ENCODE peak calls at places on chromosome 2, in five cellular contexts. R is adrenal gland, E is coronary artery, I is fibroblast of villous mesenchyme, J is HCT116. B is an unnamed sample.

GRCh38 chr2:890791-891190 is 59.9 kb upstream of the SNTG2 start:
- DNase-seq in R (peak; percentile 92), I (no peak), E (no peak), J (no peak), B (peak; percentile 81)

GRCh38 chr2:62231541-62231940 is 35.6 kb downstream of the B3GNT2 start:
- DNase-seq in E (no peak), J (no peak), R (no peak), I (no peak), B (no peak)

GRCh38 chr2:183027443-183027842 is 10.8 kb downstream of the NCKAP1 start:
- DNase-seq in R (no peak), I (no peak), J (no peak), E (no peak), B (no peak)

GRCh38 chr2:40197121-40197520 is 254.8 kb downstream of the SLC8A1 start:
- DNase-seq in I (no peak), J (no peak), E (no peak), R (no peak), B (no peak)

GRCh38 chr2:159267926-159268325 is 18.6 kb downstream of the WDSUB1 start:
- DNase-seq in E (no peak), I (peak; percentile 22), R (no peak), J (no peak), B (no peak)

GRCh38 chr2:44351676-44352075 is 9.6 kb downstream of the PREPL start:
- DNase-seq in E (no peak), R (no peak), I (peak; percentile 70), J (no peak), B (no peak)

GRCh38 chr2:222102746-222103349 is 195.9 kb downstream of the PAX3 start:
- DNase-seq in I (no peak), E (no peak), J (no peak), R (no peak), B (no peak)

GRCh38 chr2:102180687-102180999 is 6.2 kb upstream of the IL1RL2 start:
- DNase-seq in R (no peak), J (no peak), E (no peak), I (no peak), B (no peak)

GRCh38 chr2:239035361-239035814 is 187.5 kb downstream of the TWIST2 start:
- DNase-seq in I (peak; percentile 11), J (peak; percentile 4), R (peak; percentile 48), E (no peak), B (no peak)

GRCh38 chr2:60533114-60534033 is 20.1 kb downstream of the BCL11A start:
- DNase-seq in J (no peak), E (no peak), R (no peak), I (peak; percentile 82), B (peak; percentile 62)

GRCh38 chr2:233114421-233114861 is 54.3 kb downstream of the INPP5D start:
- DNase-seq in E (no peak), J (no peak), I (no peak), R (no peak), B (no peak)

GRCh38 chr2:43084699-43085091 is 141.7 kb downstream of the ZFP36L2 start:
- DNase-seq in E (no peak), R (no peak), J (no peak), I (peak; percentile 86), B (no peak)

GRCh38 chr2:28185881-28186280 is 206.8 kb upstream of the FOSL2 start:
- DNase-seq in R (no peak), J (no peak), I (peak; percentile 82), E (no peak), B (no peak)

GRCh38 chr2:111654829-111655228 is 229.2 kb downstream of the ANAPC1 start:
- DNase-seq in I (no peak), R (no peak), E (no peak), J (no peak), B (no peak)

GRCh38 chr2:1502891-1503304 is 89.6 kb downstream of the TPO start:
- DNase-seq in I (no peak), J (no peak), R (no peak), E (no peak), B (no peak)

GRCh38 chr2:9629222-9630000 is 1.4 kb downstream of the YWHAQ start:
- DNase-seq in E (no peak), J (no peak), I (peak; percentile 58), R (peak; percentile 59), B (no peak)

GRCh38 chr2:213551526-213551925 is 267.3 kb downstream of the SPAG16 start:
- DNase-seq in I (no peak), R (no peak), E (no peak), J (no peak), B (no peak)

GRCh38 chr2:213544940-213545339 is 260.7 kb downstream of the SPAG16 start:
- DNase-seq in E (no peak), R (no peak), J (no peak), I (no peak), B (no peak)

GRCh38 chr2:213545481-213545880 is 261.2 kb downstream of the SPAG16 start:
- DNase-seq in J (no peak), R (no peak), E (no peak), I (no peak), B (no peak)

GRCh38 chr2:213545964-213546363 is 261.7 kb downstream of the SPAG16 start:
- DNase-seq in J (no peak), R (no peak), I (no peak), E (no peak), B (no peak)
- TF ChIP-seq CTCF in J (no peak), R (no peak), I (no peak), E (no peak), B (no peak)

GRCh38 chr2:74227646-74228045 is 29.2 kb downstream of the MTHFD2 start:
- DNase-seq in J (no peak), E (no peak), I (no peak), R (no peak), B (no peak)
- TF ChIP-seq CTCF in J (no peak), E (no peak), I (no peak), R (no peak), B (no peak)

GRCh38 chr2:241595600-241596140 is 37.1 kb downstream of the BOK start:
- DNase-seq in R (no peak), E (no peak), J (no peak), I (no peak), B (no peak)
- TF ChIP-seq CTCF in R (no peak), E (no peak), J (no peak), I (peak; percentile 40), B (peak; percentile 27)

DNA sequence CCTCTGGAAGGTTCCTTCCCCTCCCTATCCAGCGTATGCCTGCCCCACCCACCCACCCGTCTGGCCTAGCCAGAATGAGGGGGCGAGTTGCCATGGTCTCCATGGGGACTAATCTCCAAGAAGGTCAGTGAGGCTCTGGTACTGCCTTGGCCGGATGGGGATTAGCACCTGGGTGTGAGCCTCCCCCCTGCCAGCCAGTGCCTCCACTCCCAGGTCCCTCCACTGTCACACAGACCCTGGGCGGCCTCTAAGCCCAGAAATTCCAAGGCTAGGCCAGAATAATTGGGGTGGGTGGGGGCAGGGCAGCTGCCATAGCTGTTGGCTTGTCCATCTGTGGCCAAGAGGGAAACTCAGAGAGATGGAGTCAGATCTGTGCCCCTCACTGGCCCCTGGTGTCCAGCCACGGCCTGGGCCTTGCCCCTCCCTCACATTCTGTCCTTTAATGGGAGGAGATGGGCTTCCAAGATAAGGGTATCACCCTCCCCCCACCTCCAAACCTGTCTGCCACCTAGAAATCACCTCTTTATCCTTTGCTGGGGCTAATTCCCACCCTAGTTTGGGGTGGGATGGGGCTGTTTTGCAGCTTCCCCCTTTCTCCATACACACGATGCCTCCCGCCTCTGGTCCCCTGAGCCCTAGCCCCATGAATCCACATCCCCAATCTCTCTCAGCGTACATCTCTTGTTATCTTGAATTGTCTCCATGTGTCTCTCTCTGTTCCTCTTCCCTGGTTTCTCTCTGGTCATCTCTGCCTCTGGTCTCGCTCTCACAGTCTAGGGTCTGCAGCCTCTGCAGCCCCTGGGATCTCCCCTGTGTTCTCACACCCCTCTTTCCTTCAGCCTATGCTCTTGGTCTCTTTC is 6.0 kb upstream of the CRYBA2 start:
- DNase-seq in E (no peak), R (no peak), J (no peak), I (no peak), B (no peak)
- TF ChIP-seq CTCF in E (no peak), R (no peak), J (no peak), I (no peak), B (no peak)

GRCh38 chr2:17878222-17879136 is at the start of gene KCNS3:
- DNase-seq in J (no peak), I (peak; percentile 21), E (no peak), R (peak; percentile 41), B (no peak)

GRCh38 chr2:17879913-17880274 is 1.4 kb downstream of the KCNS3 start:
- DNase-seq in E (no peak), R (no peak), J (no peak), I (no peak), B (no peak)

GRCh38 chr2:17876590-17876989 is 1.9 kb upstream of the KCNS3 start:
- DNase-seq in E (no peak), J (no peak), I (no peak), R (no peak), B (no peak)

GRCh38 chr2:17877811-17878221 is 651 bp upstream of the KCNS3 start:
- DNase-seq in E (no peak), R (no peak), I (no peak), J (no peak), B (no peak)

GRCh38 chr2:17879137-17879912 is 858 bp downstream of the KCNS3 start:
- DNase-seq in E (peak; percentile 82), R (peak; percentile 48), J (peak; percentile 73), I (peak; percentile 55), B (peak; percentile 10)
- TF ChIP-seq CTCF in E (no peak), R (no peak), J (no peak), I (peak; percentile 20), B (peak; percentile 42)

GRCh38 chr2:74772071-74772470 is 61.9 kb upstream of the HK2 start:
- DNase-seq in J (no peak), I (peak; percentile 42), E (no peak), R (no peak), B (no peak)
- TF ChIP-seq CTCF in J (no peak), I (no peak), E (no peak), R (no peak), B (no peak)

GRCh38 chr2:219252084-219252483 is 959 bp upstream of the TUBA4B start:
- DNase-seq in J (no peak), E (no peak), R (no peak), I (no peak), B (no peak)
- TF ChIP-seq CTCF in J (no peak), E (no peak), R (no peak), I (no peak), B (no peak)

DNA sequence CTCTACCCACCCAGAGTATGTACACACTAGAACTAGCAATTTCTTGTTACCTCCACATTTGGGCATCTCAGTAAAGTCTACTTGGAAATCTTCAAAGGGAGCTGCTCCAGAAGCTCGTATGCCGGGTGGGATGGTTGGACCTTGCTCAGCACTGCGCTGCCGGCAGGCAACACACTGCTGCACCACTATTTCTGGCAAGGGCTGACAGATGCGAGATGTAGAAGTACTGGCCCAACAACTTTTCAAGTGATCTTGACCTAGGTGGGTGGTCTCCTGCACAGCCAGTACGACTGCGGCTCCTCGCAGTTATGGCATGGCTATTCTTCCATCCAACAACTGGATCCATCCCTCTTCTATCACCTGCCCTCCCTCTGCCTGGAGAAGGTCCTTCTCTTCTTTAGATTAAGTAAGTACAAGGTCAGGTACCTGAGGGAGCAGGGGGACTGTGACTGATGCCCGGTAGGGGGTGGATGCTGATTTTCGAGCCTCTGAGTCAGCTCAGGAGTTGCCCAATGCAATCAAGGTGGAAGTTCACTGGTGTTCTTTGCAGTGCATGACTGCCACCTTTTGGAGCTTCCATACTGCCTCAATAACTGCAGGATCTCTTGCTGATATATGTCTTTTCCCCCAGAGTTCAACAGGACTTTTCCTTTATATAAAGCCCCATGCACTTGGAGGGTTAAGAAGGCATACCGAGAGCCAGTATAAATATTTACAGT is 100.4 kb upstream of the SLC1A4 start:
- DNase-seq in J (peak; percentile 68), I (peak; percentile 45), E (no peak), R (no peak), B (no peak)
- TF ChIP-seq CTCF in J (peak; percentile 64), I (peak; percentile 38), E (no peak), R (peak; percentile 15), B (peak; percentile 39)

GRCh38 chr2:197356136-197356535 is 45.6 kb upstream of the ANKRD44 start:
- DNase-seq in I (no peak), R (no peak), J (peak; percentile 2), E (no peak), B (no peak)
- TF ChIP-seq CTCF in I (peak; percentile 43), R (peak; percentile 29), J (peak; percentile 9), E (no peak), B (peak; percentile 29)